ENCODE peak calls at places on chromosomes 1 and 21, in eight cellular contexts. E is HFFc6; U is transverse colon; J is prostate gland; F is upper lobe of right lung; W is activated CD8-positive, alpha-beta T cell treated with anti-CD3 and anti-CD28 coated beads for 36 hours; A is NB4; T is choroid plexus epithelial cell. M is an unnamed sample.

GRCh38 chr1:19923953-19924346 is 533 bp upstream of the PLA2G2E start:
- DNase-seq in W (no peak), U (no peak), J (no peak), F (no peak), E (no peak), T (no peak), A (no peak), M (no peak)

GRCh38 chr1:98323906-98324358 is 337.6 kb upstream of the SNX7 start:
- DNase-seq in E (peak; percentile 92), A (peak; percentile 94), W (peak; percentile 1), F (no peak), U (peak; percentile 19), J (no peak), T (peak; percentile 99), M (no peak)

GRCh38 chr1:30525980-30526651 is 197.3 kb downstream of the MATN1 start:
- DNase-seq in A (peak; percentile 9), T (peak; percentile 72), F (peak; percentile 51), W (no peak), U (no peak), E (peak; percentile 73), J (no peak), M (no peak)

GRCh38 chr1:101278845-101279244 is 42.0 kb downstream of the S1PR1 start:
- DNase-seq in A (no peak), U (no peak), E (no peak), T (no peak), J (no peak), F (no peak), W (no peak), M (no peak)

GRCh38 chr1:228900099-228900965 is 165.1 kb downstream of the RHOU start:
- DNase-seq in T (peak; percentile 64), W (no peak), F (no peak), U (peak; percentile 18), J (no peak), A (no peak), E (no peak), M (no peak)

GRCh38 chr1:202638019-202638887 is 72.0 kb downstream of the SYT2 start:
- DNase-seq in U (peak; percentile 71), J (no peak), W (no peak), T (no peak), E (no peak), A (no peak), F (no peak), M (no peak)

GRCh38 chr1:29033829-29034466 is 89.8 kb downstream of the TMEM200B start:
- DNase-seq in T (peak; percentile 72), F (no peak), W (no peak), E (peak; percentile 38), A (peak; percentile 54), J (no peak), U (no peak), M (peak; percentile 62)

GRCh38 chr1:31977361-31978131 is 36.1 kb upstream of the KHDRBS1 start:
- DNase-seq in J (no peak), A (peak; percentile 44), T (peak; percentile 71), E (peak; percentile 51), F (no peak), W (no peak), U (no peak), M (peak; percentile 45)

GRCh38 chr1:66503841-66504470 is 30.0 kb upstream of the SGIP1 start:
- DNase-seq in J (peak; percentile 29), F (no peak), W (peak; percentile 70), T (peak; percentile 89), E (peak; percentile 72), U (peak; percentile 38), A (peak; percentile 59), M (peak; percentile 18)

GRCh38 chr1:200262326-200262965 is 147.4 kb downstream of the ZNF281 start:
- DNase-seq in E (no peak), U (no peak), J (no peak), T (no peak), F (no peak), A (no peak), W (peak; percentile 47), M (peak; percentile 29)

GRCh38 chr1:64975740-64976139 is 9.4 kb upstream of the JAK1 start:
- DNase-seq in J (no peak), E (no peak), W (no peak), A (no peak), F (no peak), T (no peak), U (no peak), M (no peak)

GRCh38 chr1:183711691-183712401 is 58.7 kb upstream of the APOBEC4 start:
- DNase-seq in T (peak; percentile 69), A (no peak), W (no peak), F (no peak), J (no peak), E (peak; percentile 58), U (no peak), M (no peak)

GRCh38 chr1:43349594-43350306 is 9.0 kb upstream of the CDC20 start:
- DNase-seq in A (no peak), F (no peak), T (peak; percentile 35), U (no peak), J (peak; percentile 68), W (no peak), E (peak; percentile 57), M (no peak)

GRCh38 chr1:118300808-118301207 is 115.8 kb upstream of the SPAG17 start:
- DNase-seq in J (no peak), F (no peak), E (no peak), W (no peak), A (no peak), U (no peak), T (no peak), M (no peak)

GRCh38 chr1:6052543-6053205 is 7.0 kb downstream of the KCNAB2 start:
- DNase-seq in A (peak; percentile 63), T (peak; percentile 83), F (no peak), E (peak; percentile 52), J (peak; percentile 70), W (peak; percentile 56), U (peak; percentile 54), M (peak; percentile 51)

GRCh38 chr1:221543529-221544120 is 198.3 kb downstream of the DUSP10 start:
- DNase-seq in W (no peak), U (no peak), J (no peak), F (no peak), E (peak; percentile 39), T (peak; percentile 77), A (peak; percentile 48), M (peak; percentile 27)

GRCh38 chr1:11746795-11747487 is 11.0 kb downstream of the AGTRAP start:
- DNase-seq in A (no peak), F (no peak), E (no peak), T (no peak), U (no peak), J (no peak), W (no peak), M (no peak)

GRCh38 chr1:39051956-39052355 is 25.8 kb downstream of the NDUFS5 start:
- DNase-seq in W (no peak), F (no peak), T (no peak), A (no peak), E (no peak), U (no peak), J (no peak), M (no peak)

GRCh38 chr21:46457801-46458314 is 833 bp upstream of the DIP2A start:
- DNase-seq in W (peak; percentile 53), F (peak; percentile 82), J (peak; percentile 8), U (peak; percentile 37), E (peak; percentile 43), T (peak; percentile 70), A (peak; percentile 79), M (peak; percentile 50)

GRCh38 chr1:2130871-2131289 is 63.7 kb downstream of the FAAP20 start:
- DNase-seq in A (no peak), E (no peak), U (no peak), F (peak; percentile 85), W (no peak), J (no peak), T (no peak), M (no peak)

GRCh38 chr21:16533692-16534407 is 804.1 kb downstream of the USP25 start:
- DNase-seq in T (no peak), J (no peak), W (no peak), F (no peak), E (no peak), A (no peak), U (no peak), M (no peak)

GRCh38 chr1:230208619-230209261 is 141.7 kb downstream of the GALNT2 start:
- DNase-seq in U (no peak), J (no peak), A (no peak), E (no peak), W (peak; percentile 83), F (no peak), T (no peak), M (peak; percentile 55)

GRCh38 chr21:34336756-34337391 is 26.9 kb upstream of the KCNE2 start:
- DNase-seq in F (no peak), A (no peak), W (no peak), U (no peak), J (no peak), E (no peak), T (peak; percentile 81), M (no peak)

DNA sequence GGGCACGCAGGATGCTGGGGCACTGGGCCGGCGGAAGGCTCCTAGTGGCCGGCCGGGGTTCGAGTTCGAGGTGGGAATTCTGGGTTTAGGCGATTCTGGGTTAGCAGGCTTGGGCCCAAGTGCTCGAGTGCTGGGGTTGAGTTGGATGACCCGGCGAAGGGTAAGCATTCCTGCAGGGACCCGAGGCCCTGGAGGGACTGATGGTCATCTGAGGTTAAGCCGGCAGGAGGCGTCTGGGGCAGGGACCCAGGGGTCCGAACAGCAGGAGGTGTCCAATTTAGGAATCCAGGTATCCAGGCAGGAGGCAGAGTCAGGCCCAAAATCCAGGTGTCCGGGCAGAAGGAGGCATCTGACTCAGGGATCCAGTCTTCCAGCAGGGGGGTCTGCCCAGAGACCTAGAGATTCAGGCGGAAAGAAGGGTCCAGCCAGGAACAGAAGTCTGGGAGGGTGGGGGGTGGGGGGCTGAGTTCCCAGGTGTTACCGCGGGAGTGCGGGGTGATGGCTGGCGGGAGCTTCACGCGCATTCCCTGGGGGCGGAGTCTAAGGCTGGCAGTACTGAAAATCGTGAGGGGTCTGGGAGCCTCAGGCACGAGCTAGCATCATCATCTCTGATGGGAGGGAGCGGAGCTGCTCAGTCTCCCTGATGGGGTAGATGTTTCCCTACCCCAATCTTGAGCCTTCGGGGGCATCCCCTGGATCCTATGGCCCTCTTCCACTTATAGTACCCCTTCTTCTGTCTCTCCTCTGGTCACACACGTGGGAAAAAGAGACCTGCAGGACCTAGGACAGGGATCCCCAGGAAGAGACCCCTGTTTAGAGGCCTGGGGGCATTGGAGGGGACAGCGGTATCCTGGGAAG is 585 bp downstream of the GPR3 start:
- DNase-seq in A (peak; percentile 32), F (no peak), U (no peak), T (no peak), E (no peak), W (no peak), J (no peak), M (no peak)
- TF ChIP-seq CTCF in A (peak; percentile 33), F (no peak), U (no peak), T (peak; percentile 19), E (peak; percentile 31), W (peak; percentile 29), J (no peak), M (peak; percentile 13)

GRCh38 chr1:154483941-154484803 is 17.8 kb upstream of the TDRD10 start:
- DNase-seq in J (no peak), W (no peak), U (no peak), F (peak; percentile 81), A (peak; percentile 46), T (peak; percentile 83), E (peak; percentile 48), M (no peak)
- TF ChIP-seq CTCF in J (no peak), W (no peak), U (no peak), F (no peak), A (no peak), T (no peak), E (peak; percentile 17), M (no peak)

GRCh38 chr1:48061162-48062136 is 64.3 kb upstream of the TRABD2B start:
- DNase-seq in U (peak; percentile 43), W (peak; percentile 56), E (no peak), A (peak; percentile 52), F (no peak), J (peak; percentile 59), T (peak; percentile 80), M (peak; percentile 47)
- TF ChIP-seq CTCF in U (peak; percentile 58), W (peak; percentile 57), E (peak; percentile 34), A (peak; percentile 55), F (peak; percentile 63), J (peak; percentile 62), T (peak; percentile 83), M (peak; percentile 46)

GRCh38 chr1:156053770-156054499 is at the start of gene UBQLN4:
- DNase-seq in T (peak; percentile 90), E (peak; percentile 68), A (peak; percentile 92), W (peak; percentile 87), F (peak; percentile 94), J (peak; percentile 84), U (peak; percentile 91), M (peak; percentile 94)
- TF ChIP-seq CTCF in T (peak; percentile 33), E (peak; percentile 64), A (peak; percentile 31), W (peak; percentile 19), F (peak; percentile 51), J (peak; percentile 40), U (peak; percentile 72), M (peak; percentile 70)

M was measured in GM10248.